ENCODE peak calls at places on chromosomes 4 and X, in five cellular contexts. Z is neural crest cell, U is fibroblast of pulmonary artery, W is natural killer cell, K is sigmoid colon. C is an unnamed sample.

GRCh38 chr4:61500883-61501282 is 300.8 kb downstream of the ADGRL3 start:
- DNase-seq in Z (no peak), U (peak), W (no peak), K (no peak), C (no peak)

GRCh38 chrX:102067966-102068723 is 57.3 kb upstream of the TCEAL2 start:
- DNase-seq in Z (peak), U (peak), W (no peak), K (no peak), C (no peak)

GRCh38 chrX:23271011-23271410 is 63.6 kb upstream of the PTCHD1 start:
- DNase-seq in Z (no peak), U (no peak), W (no peak), K (no peak), C (no peak)

GRCh38 chr4:6986067-6986780 is 56.9 kb upstream of the TADA2B start:
- DNase-seq in Z (no peak), U (peak), W (no peak), K (peak), C (no peak)

GRCh38 chr4:25437951-25438350 is 60.9 kb downstream of the ANAPC4 start:
- DNase-seq in Z (no peak), U (no peak), W (no peak), K (no peak), C (no peak)

GRCh38 chrX:150155396-150156048 is 207.6 kb upstream of the MAMLD1 start:
- DNase-seq in Z (no peak), U (peak), W (no peak), K (no peak), C (no peak)

GRCh38 chr4:105025263-105026017 is 121.2 kb upstream of the TET2 start:
- DNase-seq in Z (no peak), U (no peak), W (no peak), K (no peak), C (no peak)

GRCh38 chr4:15035152-15035551 is 32.9 kb downstream of the CPEB2 start:
- DNase-seq in Z (no peak), U (no peak), W (no peak), K (no peak), C (no peak)

GRCh38 chr4:20681263-20681662 is 19.0 kb upstream of the PACRGL start:
- DNase-seq in Z (no peak), U (no peak), W (no peak), K (peak), C (no peak)

GRCh38 chr4:20682853-20683252 is 17.4 kb upstream of the PACRGL start:
- DNase-seq in Z (no peak), U (no peak), W (no peak), K (no peak), C (no peak)

GRCh38 chr4:20687894-20688293 is 12.4 kb upstream of the PACRGL start:
- DNase-seq in Z (no peak), U (peak), W (no peak), K (no peak), C (no peak)

GRCh38 chr4:20679946-20680345 is 20.3 kb upstream of the PACRGL start:
- DNase-seq in Z (no peak), U (no peak), W (no peak), K (no peak), C (no peak)

GRCh38 chr4:20684852-20685763 is 15.2 kb upstream of the PACRGL start:
- DNase-seq in Z (no peak), U (peak), W (no peak), K (no peak), C (no peak)
- TF ChIP-seq CTCF in Z (peak), U (peak), W (peak), K (peak), C (peak)

DNA sequence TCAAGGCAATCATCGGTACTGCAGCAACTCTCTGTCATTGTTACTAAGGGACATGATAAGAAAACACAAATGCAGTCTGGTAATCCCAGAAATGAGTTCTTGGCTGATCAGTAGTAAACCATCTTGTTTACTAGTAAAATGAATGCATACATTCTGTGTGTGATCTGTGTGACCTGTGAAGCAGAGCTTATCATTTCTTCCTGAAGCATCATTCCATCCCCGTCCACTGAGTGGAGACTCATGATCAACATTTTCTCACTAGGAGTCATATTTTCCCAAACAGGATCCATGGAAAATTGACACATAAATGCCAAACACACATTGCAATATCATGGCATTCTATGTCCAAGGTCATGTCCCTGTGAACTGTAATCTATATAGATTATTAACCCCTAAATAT is 226.1 kb downstream of the ANKRD50 start:
- DNase-seq in Z (no peak), U (no peak), W (no peak), K (no peak), C (no peak)
- TF ChIP-seq CTCF in Z (no peak), U (no peak), W (no peak), K (no peak), C (no peak)

DNA sequence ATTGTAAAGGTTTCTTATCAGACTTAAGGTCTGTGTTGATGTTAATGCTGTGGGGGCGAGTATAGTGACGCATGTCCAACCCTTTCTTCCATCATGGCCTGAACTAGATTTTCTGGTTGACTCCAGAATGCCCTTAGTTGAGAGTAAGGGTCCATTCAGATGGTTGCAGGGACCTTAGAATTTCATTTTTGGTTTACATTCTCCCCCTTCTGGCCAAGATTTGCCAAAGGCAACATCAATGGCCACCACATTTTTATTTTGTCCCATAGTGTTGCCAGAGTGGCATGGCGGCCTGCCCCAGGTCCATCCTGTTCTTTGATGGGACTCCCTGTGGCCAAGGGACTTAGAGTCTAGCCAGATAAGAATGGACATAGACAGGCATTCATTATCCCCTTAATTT is 368.5 kb downstream of the GPM6A start:
- DNase-seq in Z (no peak), U (no peak), W (no peak), K (no peak), C (no peak)
- TF ChIP-seq CTCF in Z (no peak), U (peak), W (no peak), K (no peak), C (no peak)

DNA sequence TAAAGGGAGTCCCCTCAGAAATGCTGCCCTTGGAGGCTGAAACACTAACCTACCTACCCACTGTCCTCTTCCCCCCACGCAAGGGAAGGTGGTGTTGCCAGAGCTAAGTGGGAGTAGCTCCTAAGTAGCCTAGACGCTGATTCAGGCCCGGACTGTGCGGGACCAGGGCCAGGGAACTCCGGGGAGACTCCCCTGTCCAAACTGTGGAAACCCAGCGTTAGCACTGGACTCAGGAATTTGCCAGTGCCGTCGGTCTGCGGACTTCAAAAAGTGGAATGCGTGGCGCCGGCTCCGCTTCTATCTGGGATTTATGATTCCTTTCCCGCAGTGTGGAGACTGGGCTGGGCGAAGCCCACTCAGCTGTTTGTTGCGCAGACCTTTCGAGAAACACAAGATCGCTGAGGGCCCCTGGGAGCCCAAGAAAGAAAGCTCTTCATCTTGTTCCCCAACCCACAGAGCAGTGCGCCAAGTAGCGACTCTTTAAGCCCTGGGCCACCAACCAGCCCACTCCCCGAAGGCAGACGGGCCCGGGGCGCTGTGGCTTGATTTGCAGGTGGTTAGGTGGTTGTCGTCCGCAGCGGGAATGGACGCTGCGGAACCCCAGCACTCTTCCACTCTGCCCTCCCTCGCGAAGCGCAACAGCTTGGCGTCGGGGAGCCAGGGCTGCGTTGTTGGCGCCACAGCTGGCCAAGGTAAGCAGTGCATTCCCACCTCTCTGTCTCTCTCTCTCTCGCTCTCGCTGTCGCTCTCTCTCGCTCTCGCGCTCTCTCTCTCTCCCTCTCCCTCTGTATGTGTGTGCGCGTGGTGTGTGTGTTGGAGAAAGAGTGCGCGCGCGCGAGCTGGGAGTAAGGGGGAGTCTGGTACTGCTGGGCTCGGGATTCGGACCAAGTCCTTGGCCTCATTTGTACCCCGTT is 2.0 kb downstream of the TMEM255A start:
- DNase-seq in Z (no peak), U (peak), W (peak), K (peak), C (peak)
- TF ChIP-seq CTCF in Z (peak), U (peak), W (peak), K (no peak), C (peak)

GRCh38 chrX:136468391-136469103 is 19.2 kb upstream of the BRS3 start:
- DNase-seq in Z (no peak), U (no peak), W (no peak), K (no peak), C (no peak)
- TF ChIP-seq CTCF in Z (no peak), U (no peak), W (no peak), K (no peak), C (no peak)

C was measured in CD14-positive monocyte.